ENCODE peak calls at places on chromosome 9, in seven cellular contexts. L, J, K, F, T, M and H are unnamed samples.

GRCh38 chr9:110069326-110070248 is 138.4 kb downstream of the C9orf152 start:
- DNase-seq in L (no peak), J (peak), K (peak), F (peak), T (no peak), M (no peak), H (no peak)

GRCh38 chr9:129208191-129209091 is 30.4 kb upstream of the IER5L start:
- DNase-seq in L (no peak), J (peak), K (no peak), F (no peak), T (no peak), M (no peak), H (no peak)

GRCh38 chr9:3525088-3525835 is 539 bp downstream of the RFX3 start:
- DNase-seq in L (peak), J (peak), K (no peak), F (no peak), T (peak), M (no peak), H (no peak)

GRCh38 chr9:113763429-113763828 is 112.7 kb upstream of the ZNF618 start:
- DNase-seq in L (no peak), J (no peak), K (no peak), F (no peak), T (no peak), M (no peak), H (no peak)

GRCh38 chr9:29211681-29212589 is 1638.7 kb upstream of the C9orf72 start:
- DNase-seq in L (peak), J (peak), K (no peak), F (peak), T (peak), M (peak), H (peak)

GRCh38 chr9:130172858-130173461 is 756 bp downstream of the NCS1 start:
- DNase-seq in L (no peak), J (peak), K (no peak), F (peak), T (peak), M (no peak), H (no peak)

GRCh38 chr9:120646943-120647342 is 67.0 kb upstream of the CDK5RAP2 start:
- DNase-seq in L (no peak), J (no peak), K (no peak), F (no peak), T (no peak), M (no peak), H (no peak)

GRCh38 chr9:128684325-128685021 is 4.5 kb upstream of the SET start:
- DNase-seq in L (peak), J (peak), K (peak), F (peak), T (peak), M (no peak), H (peak)

GRCh38 chr9:4237748-4238511 is 61.9 kb downstream of the GLIS3 start:
- DNase-seq in L (no peak), J (no peak), K (no peak), F (peak), T (no peak), M (no peak), H (no peak)

GRCh38 chr9:133874061-133874638 is 118.0 kb downstream of the VAV2 start:
- DNase-seq in L (no peak), J (no peak), K (peak), F (peak), T (peak), M (no peak), H (no peak)

GRCh38 chr9:92298036-92298435 is 4.5 kb upstream of the IARS1 start:
- DNase-seq in L (no peak), J (no peak), K (no peak), F (no peak), T (no peak), M (no peak), H (no peak)

GRCh38 chr9:115263731-115264130 is 145.8 kb upstream of the TNC start:
- DNase-seq in L (no peak), J (no peak), K (peak), F (no peak), T (no peak), M (no peak), H (no peak)

GRCh38 chr9:70413427-70413797 is 1.0 kb downstream of the KLF9 start:
- DNase-seq in L (no peak), J (peak), K (no peak), F (no peak), T (peak), M (no peak), H (peak)

GRCh38 chr9:13524245-13524644 is 244.8 kb upstream of the MPDZ start:
- DNase-seq in L (no peak), J (no peak), K (no peak), F (peak), T (no peak), M (no peak), H (no peak)

GRCh38 chr9:134487066-134487710 is 154.4 kb upstream of the COL5A1 start:
- DNase-seq in L (no peak), J (no peak), K (no peak), F (no peak), T (no peak), M (no peak), H (no peak)

GRCh38 chr9:97615439-97616072 is 17.6 kb downstream of the TSTD2 start:
- DNase-seq in L (peak), J (peak), K (peak), F (peak), T (peak), M (peak), H (peak)

GRCh38 chr9:92563701-92564100 is 27.9 kb upstream of the ECM2 start:
- DNase-seq in L (no peak), J (no peak), K (no peak), F (peak), T (peak), M (no peak), H (no peak)

GRCh38 chr9:85040806-85041575 is 371.5 kb downstream of the NTRK2 start:
- DNase-seq in L (no peak), J (no peak), K (no peak), F (no peak), T (no peak), M (peak), H (no peak)

GRCh38 chr9:113446323-113446740 is 17.2 kb upstream of the RGS3 start:
- DNase-seq in L (no peak), J (peak), K (peak), F (peak), T (peak), M (no peak), H (peak)

GRCh38 chr9:92019658-92020057 is 69.6 kb upstream of the ROR2 start:
- DNase-seq in L (no peak), J (no peak), K (no peak), F (no peak), T (no peak), M (no peak), H (no peak)

GRCh38 chr9:98821831-98822230 is 14.4 kb downstream of the GALNT12 start:
- DNase-seq in L (no peak), J (no peak), K (no peak), F (no peak), T (no peak), M (no peak), H (no peak)

GRCh38 chr9:133664651-133665050 is 28.5 kb downstream of the DBH start:
- DNase-seq in L (no peak), J (peak), K (no peak), F (no peak), T (peak), M (no peak), H (no peak)

GRCh38 chr9:92764381-92764987 is at the start of gene BICD2:
- DNase-seq in L (peak), J (peak), K (no peak), F (no peak), T (no peak), M (peak), H (peak)

GRCh38 chr9:69131682-69132081 is 42.4 kb upstream of the TJP2 start:
- DNase-seq in L (no peak), J (no peak), K (peak), F (peak), T (no peak), M (no peak), H (no peak)

GRCh38 chr9:136141716-136142415 is 23.2 kb upstream of the TMEM250 start:
- DNase-seq in L (no peak), J (no peak), K (no peak), F (no peak), T (no peak), M (no peak), H (no peak)

GRCh38 chr9:97307500-97308163 is at the start of gene CCDC180:
- DNase-seq in L (no peak), J (no peak), K (peak), F (no peak), T (no peak), M (no peak), H (no peak)

GRCh38 chr9:92444841-92445240 is 20.6 kb upstream of the OMD start:
- DNase-seq in L (no peak), J (no peak), K (no peak), F (no peak), T (no peak), M (no peak), H (no peak)

GRCh38 chr9:3240651-3241268 is 285.0 kb downstream of the RFX3 start:
- DNase-seq in L (peak), J (peak), K (peak), F (peak), T (peak), M (peak), H (peak)

GRCh38 chr9:86126998-86127972 is 27.9 kb upstream of the GOLM1 start:
- DNase-seq in L (peak), J (peak), K (peak), F (peak), T (peak), M (peak), H (no peak)

GRCh38 chr9:137398561-137399468 is 24.1 kb downstream of the EXD3 start:
- DNase-seq in L (no peak), J (no peak), K (no peak), F (no peak), T (no peak), M (no peak), H (no peak)

GRCh38 chr9:130858734-130859705 is 24.0 kb downstream of the ABL1 start:
- DNase-seq in L (no peak), J (no peak), K (no peak), F (peak), T (no peak), M (no peak), H (no peak)

GRCh38 chr9:34233691-34234090 is 54.8 kb downstream of the UBAP1 start:
- DNase-seq in L (no peak), J (no peak), K (peak), F (no peak), T (no peak), M (no peak), H (no peak)

GRCh38 chr9:136854113-136854841 is 2.1 kb downstream of the MAMDC4 start:
- DNase-seq in L (no peak), J (no peak), K (no peak), F (no peak), T (no peak), M (no peak), H (no peak)

GRCh38 chr9:112012026-112012902 is 115.7 kb downstream of the UGCG start:
- DNase-seq in L (no peak), J (no peak), K (peak), F (peak), T (no peak), M (no peak), H (peak)

GRCh38 chr9:127873886-127874285 is 3.6 kb downstream of the AK1 start:
- DNase-seq in L (no peak), J (no peak), K (no peak), F (no peak), T (no peak), M (no peak), H (no peak)

GRCh38 chr9:94921072-94921471 is 194.6 kb downstream of the AOPEP start:
- DNase-seq in L (no peak), J (peak), K (peak), F (peak), T (no peak), M (no peak), H (no peak)